ENCODE peak calls at places on chromosome 12, in seven cellular contexts. One of them, this sample, is unnamed. For H3K4me1, the result is how much of the 10 kb centered on the place peaks cover.

GRCh38 chr12:64609543-64610091 is 678 bp upstream of the RASSF3 start:
- DNase-seq in IMR-90: peak
- DNase-seq in GM23248: peak
- DNase-seq in HCT116: no peak
- DNase-seq in left ventricle myocardium inferior: no peak
- DNase-seq in SK-N-SH: peak
- DNase-seq in OCI-LY7: peak
- DNase-seq in this sample: no peak

GRCh38 chr12:22312336-22312735 is 22.2 kb downstream of the ST8SIA1 start:
- DNase-seq in OCI-LY7: no peak
- DNase-seq in IMR-90: peak
- DNase-seq in HCT116: no peak
- DNase-seq in GM23248: peak
- DNase-seq in SK-N-SH: no peak
- DNase-seq in left ventricle myocardium inferior: peak
- DNase-seq in this sample: peak

GRCh38 chr12:40996091-40996490 is 192.0 kb upstream of the PDZRN4 start:
- DNase-seq in IMR-90: no peak
- DNase-seq in SK-N-SH: no peak
- DNase-seq in left ventricle myocardium inferior: no peak
- DNase-seq in HCT116: no peak
- DNase-seq in GM23248: no peak
- DNase-seq in OCI-LY7: no peak
- DNase-seq in this sample: no peak

GRCh38 chr12:48998497-48999353 is 450 bp downstream of the DDN start:
- DNase-seq in IMR-90: peak
- DNase-seq in SK-N-SH: peak
- DNase-seq in GM23248: peak
- DNase-seq in OCI-LY7: no peak
- DNase-seq in HCT116: no peak
- DNase-seq in left ventricle myocardium inferior: no peak
- DNase-seq in this sample: no peak

GRCh38 chr12:3493225-3494049 is 2.4 kb downstream of the PRMT8 start:
- DNase-seq in HCT116: no peak
- DNase-seq in SK-N-SH: peak
- DNase-seq in IMR-90: no peak
- DNase-seq in OCI-LY7: no peak
- DNase-seq in GM23248: no peak
- DNase-seq in left ventricle myocardium inferior: peak
- DNase-seq in this sample: no peak

GRCh38 chr12:44703311-44703910 is 172.7 kb downstream of the NELL2 start:
- DNase-seq in HCT116: no peak
- DNase-seq in GM23248: no peak
- DNase-seq in SK-N-SH: no peak
- DNase-seq in IMR-90: no peak
- DNase-seq in left ventricle myocardium inferior: no peak
- DNase-seq in OCI-LY7: no peak
- DNase-seq in this sample: no peak

GRCh38 chr12:28156804-28157203 is 33.5 kb upstream of the CCDC91 start:
- DNase-seq in OCI-LY7: no peak
- DNase-seq in SK-N-SH: no peak
- DNase-seq in left ventricle myocardium inferior: no peak
- DNase-seq in GM23248: no peak
- DNase-seq in IMR-90: no peak
- DNase-seq in HCT116: no peak
- DNase-seq in this sample: no peak

GRCh38 chr12:42296503-42297109 is 29.3 kb downstream of the ZCRB1 start:
- DNase-seq in OCI-LY7: peak
- DNase-seq in IMR-90: no peak
- DNase-seq in HCT116: no peak
- DNase-seq in GM23248: peak
- DNase-seq in SK-N-SH: no peak
- DNase-seq in left ventricle myocardium inferior: no peak
- DNase-seq in this sample: no peak

GRCh38 chr12:53103860-53104305 is 597 bp downstream of the SOAT2 start:
- DNase-seq in OCI-LY7: peak
- DNase-seq in HCT116: no peak
- DNase-seq in SK-N-SH: no peak
- DNase-seq in IMR-90: no peak
- DNase-seq in GM23248: no peak
- DNase-seq in left ventricle myocardium inferior: no peak
- DNase-seq in this sample: no peak

GRCh38 chr12:95634622-95635621 is 83.6 kb upstream of the USP44 start:
- DNase-seq in OCI-LY7: no peak
- DNase-seq in SK-N-SH: no peak
- DNase-seq in left ventricle myocardium inferior: no peak
- DNase-seq in HCT116: no peak
- DNase-seq in IMR-90: peak
- DNase-seq in GM23248: no peak
- DNase-seq in this sample: peak

GRCh38 chr12:96258451-96258933 is 64.3 kb downstream of the ELK3 start:
- DNase-seq in SK-N-SH: no peak
- DNase-seq in left ventricle myocardium inferior: peak
- DNase-seq in IMR-90: peak
- DNase-seq in OCI-LY7: no peak
- DNase-seq in GM23248: peak
- DNase-seq in HCT116: no peak
- DNase-seq in this sample: no peak

GRCh38 chr12:115396567-115396966 is 712.6 kb upstream of the TBX3 start:
- DNase-seq in GM23248: no peak
- DNase-seq in left ventricle myocardium inferior: no peak
- DNase-seq in IMR-90: no peak
- DNase-seq in SK-N-SH: no peak
- DNase-seq in OCI-LY7: no peak
- DNase-seq in HCT116: no peak
- DNase-seq in this sample: no peak

GRCh38 chr12:124569375-124570148 is 2.1 kb upstream of the NCOR2 start:
- DNase-seq in left ventricle myocardium inferior: no peak
- DNase-seq in SK-N-SH: no peak
- DNase-seq in IMR-90: no peak
- DNase-seq in HCT116: no peak
- DNase-seq in GM23248: no peak
- DNase-seq in OCI-LY7: no peak
- DNase-seq in this sample: no peak

GRCh38 chr12:24901975-24902461 is 46.9 kb downstream of the BCAT1 start:
- DNase-seq in HCT116: no peak
- DNase-seq in IMR-90: no peak
- DNase-seq in GM23248: no peak
- DNase-seq in OCI-LY7: no peak
- DNase-seq in SK-N-SH: no peak
- DNase-seq in left ventricle myocardium inferior: no peak
- DNase-seq in this sample: no peak

GRCh38 chr12:66693901-66694513 is 15.1 kb upstream of the GRIP1 start:
- DNase-seq in OCI-LY7: peak
- DNase-seq in left ventricle myocardium inferior: no peak
- DNase-seq in HCT116: peak
- DNase-seq in SK-N-SH: peak
- DNase-seq in IMR-90: peak
- DNase-seq in GM23248: peak
- DNase-seq in this sample: peak

GRCh38 chr12:15474766-15475165 is 152.5 kb downstream of the PTPRO start:
- DNase-seq in OCI-LY7: no peak
- DNase-seq in GM23248: no peak
- DNase-seq in IMR-90: no peak
- DNase-seq in SK-N-SH: no peak
- DNase-seq in left ventricle myocardium inferior: no peak
- DNase-seq in HCT116: no peak
- DNase-seq in this sample: no peak

GRCh38 chr12:71456316-71456715 is 16.7 kb downstream of the LGR5 start:
- DNase-seq in OCI-LY7: peak
- DNase-seq in SK-N-SH: no peak
- DNase-seq in HCT116: no peak
- DNase-seq in IMR-90: no peak
- DNase-seq in left ventricle myocardium inferior: no peak
- DNase-seq in GM23248: no peak
- DNase-seq in this sample: no peak

GRCh38 chr12:91704446-91704845 is 441.2 kb downstream of the BTG1 start:
- DNase-seq in left ventricle myocardium inferior: no peak
- DNase-seq in IMR-90: peak
- DNase-seq in HCT116: no peak
- DNase-seq in OCI-LY7: no peak
- DNase-seq in SK-N-SH: no peak
- DNase-seq in GM23248: peak
- DNase-seq in this sample: peak

GRCh38 chr12:10672231-10672868 is 1.5 kb downstream of the STYK1 start:
- DNase-seq in SK-N-SH: no peak
- DNase-seq in IMR-90: no peak
- DNase-seq in HCT116: no peak
- DNase-seq in OCI-LY7: no peak
- DNase-seq in left ventricle myocardium inferior: no peak
- DNase-seq in GM23248: no peak
- DNase-seq in this sample: no peak

GRCh38 chr12:92619730-92620684 is 82.8 kb upstream of the PLEKHG7 start:
- DNase-seq in HCT116: no peak
- DNase-seq in GM23248: peak
- DNase-seq in left ventricle myocardium inferior: no peak
- DNase-seq in IMR-90: no peak
- DNase-seq in OCI-LY7: no peak
- DNase-seq in SK-N-SH: no peak
- DNase-seq in this sample: no peak

GRCh38 chr12:117119592-117120198 is 20.5 kb upstream of the TESC start:
- DNase-seq in IMR-90: no peak
- DNase-seq in GM23248: no peak
- DNase-seq in SK-N-SH: peak
- DNase-seq in HCT116: peak
- DNase-seq in left ventricle myocardium inferior: peak
- DNase-seq in OCI-LY7: peak
- DNase-seq in this sample: no peak

GRCh38 chr12:53452159-53453077 is 516 bp downstream of the PCBP2 start:
- DNase-seq in GM23248: peak
- DNase-seq in IMR-90: peak
- DNase-seq in SK-N-SH: peak
- DNase-seq in OCI-LY7: peak
- DNase-seq in left ventricle myocardium inferior: peak
- DNase-seq in HCT116: peak
- DNase-seq in this sample: peak

GRCh38 chr12:88144546-88145468 is 2.7 kb downstream of the TMTC3 start:
- DNase-seq in SK-N-SH: no peak
- DNase-seq in left ventricle myocardium inferior: no peak
- DNase-seq in OCI-LY7: no peak
- DNase-seq in HCT116: no peak
- DNase-seq in GM23248: no peak
- DNase-seq in IMR-90: no peak
- DNase-seq in this sample: peak

GRCh38 chr12:76073561-76073960 is 10.9 kb downstream of the NAP1L1 start:
- DNase-seq in IMR-90: no peak
- DNase-seq in SK-N-SH: no peak
- DNase-seq in left ventricle myocardium inferior: no peak
- DNase-seq in GM23248: no peak
- DNase-seq in OCI-LY7: no peak
- DNase-seq in HCT116: no peak
- DNase-seq in this sample: no peak

DNA sequence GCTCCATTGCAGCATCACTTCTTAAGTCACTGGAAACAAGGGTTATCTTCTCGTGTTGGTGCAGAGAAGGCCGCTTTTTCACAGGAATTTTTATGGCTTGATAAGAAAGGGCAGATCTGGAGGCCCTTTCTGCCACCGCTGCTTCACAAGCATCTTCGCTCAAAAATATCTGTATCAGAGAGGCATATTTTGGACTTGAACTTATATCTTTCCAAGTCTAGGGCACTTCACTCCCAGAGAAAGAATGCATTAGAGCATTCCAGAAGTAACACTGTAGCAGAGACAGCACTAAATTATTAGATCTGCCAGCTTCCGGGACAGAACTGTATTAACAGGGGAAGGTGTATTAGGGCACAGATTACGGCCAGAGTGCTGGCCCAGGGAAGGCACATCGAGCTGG is 151.7 kb upstream of the AMIGO2 start:
- DNase-seq in left ventricle myocardium inferior: no peak
- DNase-seq in OCI-LY7: no peak
- DNase-seq in IMR-90: peak
- DNase-seq in HCT116: no peak
- DNase-seq in SK-N-SH: no peak
- DNase-seq in GM23248: no peak
- DNase-seq in this sample: no peak
- H3K4me1 ChIP-seq in left ventricle myocardium inferior: under half
- H3K4me1 ChIP-seq in OCI-LY7: under half
- H3K4me1 ChIP-seq in IMR-90: under half
- H3K4me1 ChIP-seq in HCT116: under half
- H3K4me1 ChIP-seq in SK-N-SH: under half
- H3K4me1 ChIP-seq in GM23248: under half
- H3K4me1 ChIP-seq in this sample: under half

GRCh38 chr12:94621662-94622359 is 28.5 kb downstream of the TMCC3 start:
- DNase-seq in GM23248: peak
- DNase-seq in OCI-LY7: no peak
- DNase-seq in HCT116: no peak
- DNase-seq in left ventricle myocardium inferior: no peak
- DNase-seq in IMR-90: peak
- DNase-seq in SK-N-SH: no peak
- DNase-seq in this sample: peak
- H3K27ac ChIP-seq in GM23248: no peak
- H3K27ac ChIP-seq in OCI-LY7: no peak
- H3K27ac ChIP-seq in HCT116: no peak
- H3K27ac ChIP-seq in left ventricle myocardium inferior: peak
- H3K27ac ChIP-seq in IMR-90: no peak
- H3K27ac ChIP-seq in SK-N-SH: peak
- H3K27ac ChIP-seq in this sample: peak

GRCh38 chr12:131035268-131035681 is 81.6 kb downstream of the ADGRD1 start:
- DNase-seq in OCI-LY7: peak
- DNase-seq in left ventricle myocardium inferior: no peak
- DNase-seq in GM23248: no peak
- DNase-seq in IMR-90: no peak
- DNase-seq in SK-N-SH: no peak
- DNase-seq in HCT116: no peak
- DNase-seq in this sample: no peak
- H3K4me1 ChIP-seq in OCI-LY7: half or more
- H3K4me1 ChIP-seq in left ventricle myocardium inferior: under half
- H3K4me1 ChIP-seq in GM23248: under half
- H3K4me1 ChIP-seq in IMR-90: under half
- H3K4me1 ChIP-seq in SK-N-SH: under half
- H3K4me1 ChIP-seq in HCT116: under half
- H3K4me1 ChIP-seq in this sample: under half

DNA sequence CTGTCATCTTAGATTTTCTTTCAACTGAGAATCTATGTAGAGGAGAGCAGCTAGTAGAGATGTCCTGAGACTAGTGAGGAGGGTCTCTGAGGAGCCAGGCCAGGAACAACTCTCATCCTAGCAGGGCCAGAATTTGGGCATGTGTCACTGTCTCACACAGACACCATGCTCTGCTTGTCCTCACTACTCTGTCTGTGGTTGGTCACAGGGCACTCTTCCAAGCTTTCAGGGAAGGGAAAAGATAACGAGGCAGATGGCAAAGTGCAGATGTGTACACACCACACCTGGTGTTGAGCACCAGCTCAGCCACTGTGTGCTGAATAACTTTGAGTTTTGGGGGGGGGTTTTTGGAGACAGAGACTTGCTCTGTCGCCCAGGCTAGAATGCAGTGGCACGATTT is 2.5 kb downstream of the SSPN start:
- DNase-seq in left ventricle myocardium inferior: no peak
- DNase-seq in SK-N-SH: peak
- DNase-seq in GM23248: no peak
- DNase-seq in OCI-LY7: no peak
- DNase-seq in HCT116: no peak
- DNase-seq in IMR-90: no peak
- DNase-seq in this sample: no peak
- H3K27ac ChIP-seq in left ventricle myocardium inferior: peak
- H3K27ac ChIP-seq in SK-N-SH: no peak
- H3K27ac ChIP-seq in GM23248: no peak
- H3K27ac ChIP-seq in OCI-LY7: no peak
- H3K27ac ChIP-seq in HCT116: no peak
- H3K27ac ChIP-seq in IMR-90: no peak
- H3K27ac ChIP-seq in this sample: no peak